ENCODE peak calls at places on chromosomes 16 and 17, in four cellular contexts. One of them, this sample, is unnamed.

GRCh38 chr17:70254735-70255460 is 85.6 kb downstream of the KCNJ2 start:
- DNase-seq in lung: no peak
- DNase-seq in CD4-positive, alpha-beta T cell: no peak
- DNase-seq in PC-9: no peak
- DNase-seq in this sample: no peak

GRCh38 chr16:67936876-67937605 is 391 bp upstream of the PSMB10 start:
- DNase-seq in lung: peak
- DNase-seq in CD4-positive, alpha-beta T cell: peak
- DNase-seq in PC-9: peak
- DNase-seq in this sample: peak

GRCh38 chr17:48544356-48545021 is 420 bp downstream of the HOXB2 start:
- DNase-seq in lung: peak
- DNase-seq in CD4-positive, alpha-beta T cell: peak
- DNase-seq in PC-9: no peak
- DNase-seq in this sample: no peak

GRCh38 chr16:67268136-67268579 is 11.2 kb upstream of the PLEKHG4 start:
- DNase-seq in lung: peak
- DNase-seq in CD4-positive, alpha-beta T cell: no peak
- DNase-seq in PC-9: peak
- DNase-seq in this sample: no peak

GRCh38 chr17:49471089-49471683 is 23.9 kb upstream of the NGFR start:
- DNase-seq in lung: no peak
- DNase-seq in CD4-positive, alpha-beta T cell: no peak
- DNase-seq in PC-9: no peak
- DNase-seq in this sample: no peak

GRCh38 chr16:25823891-25824290 is 132.1 kb downstream of the HS3ST4 start:
- DNase-seq in lung: no peak
- DNase-seq in CD4-positive, alpha-beta T cell: no peak
- DNase-seq in PC-9: no peak
- DNase-seq in this sample: no peak

GRCh38 chr17:73901661-73902415 is 257.6 kb upstream of the SDK2 start:
- DNase-seq in lung: peak
- DNase-seq in CD4-positive, alpha-beta T cell: no peak
- DNase-seq in PC-9: no peak
- DNase-seq in this sample: peak

GRCh38 chr16:88103581-88104188 is 152.5 kb downstream of the BANP start:
- DNase-seq in lung: no peak
- DNase-seq in CD4-positive, alpha-beta T cell: no peak
- DNase-seq in PC-9: no peak
- DNase-seq in this sample: peak

GRCh38 chr17:43979011-43979410 is 25.3 kb upstream of the PYY start:
- DNase-seq in lung: no peak
- DNase-seq in CD4-positive, alpha-beta T cell: no peak
- DNase-seq in PC-9: no peak
- DNase-seq in this sample: no peak

GRCh38 chr16:30874244-30874820 is 19.5 kb downstream of the BCL7C start:
- DNase-seq in lung: no peak
- DNase-seq in CD4-positive, alpha-beta T cell: no peak
- DNase-seq in PC-9: no peak
- DNase-seq in this sample: no peak

GRCh38 chr16:11708421-11708820 is 34.2 kb downstream of the TXNDC11 start:
- DNase-seq in lung: no peak
- DNase-seq in CD4-positive, alpha-beta T cell: no peak
- DNase-seq in PC-9: no peak
- DNase-seq in this sample: no peak

GRCh38 chr17:75877752-75878173 is 618 bp downstream of the TRIM47 start:
- DNase-seq in lung: peak
- DNase-seq in CD4-positive, alpha-beta T cell: peak
- DNase-seq in PC-9: peak
- DNase-seq in this sample: no peak

GRCh38 chr17:14015286-14015685 is 54.0 kb upstream of the COX10 start:
- DNase-seq in lung: no peak
- DNase-seq in CD4-positive, alpha-beta T cell: no peak
- DNase-seq in PC-9: no peak
- DNase-seq in this sample: no peak

GRCh38 chr17:48575066-48575582 is 3.0 kb downstream of the HOXB4 start:
- DNase-seq in lung: no peak
- DNase-seq in CD4-positive, alpha-beta T cell: no peak
- DNase-seq in PC-9: no peak
- DNase-seq in this sample: no peak

GRCh38 chr17:52170963-52171572 is 12.6 kb upstream of the CA10 start:
- DNase-seq in lung: no peak
- DNase-seq in CD4-positive, alpha-beta T cell: no peak
- DNase-seq in PC-9: no peak
- DNase-seq in this sample: no peak

DNA sequence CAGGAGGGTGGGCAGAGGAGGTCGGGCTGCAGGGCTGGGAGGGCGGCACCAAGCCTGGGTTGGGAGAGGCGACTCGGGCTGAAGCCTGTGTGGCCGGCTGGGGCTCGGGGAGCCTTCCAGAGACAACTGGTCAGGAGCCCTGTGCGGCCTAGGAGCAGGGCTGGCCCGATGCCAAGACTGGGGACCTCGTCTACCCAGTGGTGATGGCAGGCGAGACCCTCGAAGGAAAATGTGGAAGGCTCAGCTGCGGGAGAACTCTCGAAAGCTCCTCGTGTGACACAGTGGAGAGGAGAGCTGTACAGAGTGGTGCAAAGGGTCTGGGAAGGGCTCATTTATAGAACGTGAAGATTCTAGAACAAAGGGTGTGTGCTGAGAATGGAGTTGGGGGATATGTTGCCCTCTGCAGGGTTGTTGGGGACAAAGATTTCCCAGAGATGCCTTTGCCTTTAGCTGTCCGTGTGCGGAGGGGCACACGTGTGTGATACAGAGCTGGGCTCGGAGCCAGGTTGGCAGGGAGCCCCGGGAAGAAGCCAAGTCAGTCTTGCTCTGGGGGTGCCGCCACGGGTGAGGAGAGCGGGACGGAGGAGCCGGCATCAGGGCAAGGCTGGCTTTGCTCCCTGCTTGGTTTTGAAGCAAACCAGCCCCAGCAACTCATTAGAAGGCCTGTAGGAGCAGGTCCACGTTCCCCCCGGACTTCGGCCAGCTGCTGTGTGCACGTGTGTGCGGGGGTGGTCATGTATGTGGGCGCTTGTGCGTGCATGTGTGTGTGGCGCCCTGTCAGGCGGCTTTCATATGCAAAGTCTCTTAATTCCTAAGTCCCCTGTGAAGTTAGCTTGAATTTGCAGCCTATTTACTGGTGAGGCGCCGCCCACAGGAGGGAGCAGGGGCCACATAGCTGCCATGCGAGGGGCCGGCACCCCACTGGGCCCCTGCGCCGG is 132.4 kb upstream of the CHMP6 start:
- DNase-seq in lung: peak
- DNase-seq in CD4-positive, alpha-beta T cell: no peak
- DNase-seq in PC-9: no peak
- DNase-seq in this sample: no peak
- TF ChIP-seq CTCF in lung: no peak
- TF ChIP-seq CTCF in CD4-positive, alpha-beta T cell: no peak
- TF ChIP-seq CTCF in PC-9: no peak
- TF ChIP-seq CTCF in this sample: no peak

DNA sequence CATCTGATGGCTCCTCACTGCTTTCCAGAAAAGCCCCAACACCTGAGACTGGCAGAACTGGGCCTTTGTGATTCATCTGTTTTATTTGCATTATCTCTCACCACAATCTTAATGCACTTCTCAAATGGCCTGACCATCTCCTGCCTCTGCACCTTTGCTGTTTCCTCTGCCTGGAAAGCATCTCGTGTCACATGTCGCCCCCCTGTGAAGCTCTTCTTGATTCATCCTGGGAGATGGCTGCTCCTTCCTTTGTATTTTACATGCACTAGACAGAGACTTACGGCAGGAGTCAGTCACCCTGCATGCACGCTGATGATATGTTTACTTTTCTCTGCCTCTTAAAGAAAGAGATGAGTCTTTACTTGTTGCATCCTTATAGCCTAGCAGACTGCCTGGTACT is 30.0 kb downstream of the HNF1B start:
- DNase-seq in lung: no peak
- DNase-seq in CD4-positive, alpha-beta T cell: no peak
- DNase-seq in PC-9: no peak
- DNase-seq in this sample: no peak
- TF ChIP-seq CTCF in lung: no peak
- TF ChIP-seq CTCF in CD4-positive, alpha-beta T cell: no peak
- TF ChIP-seq CTCF in PC-9: no peak
- TF ChIP-seq CTCF in this sample: no peak

DNA sequence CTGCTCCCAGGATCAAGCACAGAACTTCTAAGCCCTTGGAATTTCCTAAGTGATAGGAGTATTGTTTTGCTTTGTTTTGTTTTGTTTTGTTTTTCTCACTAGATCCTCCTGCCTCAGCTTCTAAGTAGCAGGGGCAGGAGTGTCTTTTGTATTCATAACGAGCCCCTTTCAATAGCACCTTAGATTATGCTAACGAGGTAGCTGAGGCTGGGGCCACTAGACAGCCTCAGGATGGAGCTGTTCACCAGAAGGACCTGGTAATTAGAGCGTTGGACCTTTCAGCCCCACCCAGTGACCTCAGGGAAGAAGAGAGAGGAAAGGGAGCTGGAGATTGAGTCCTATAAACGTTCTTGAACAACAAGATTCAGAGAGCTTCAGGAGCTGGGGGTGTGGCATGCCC is 43.6 kb downstream of the IKZF3 start:
- DNase-seq in lung: no peak
- DNase-seq in CD4-positive, alpha-beta T cell: no peak
- DNase-seq in PC-9: no peak
- DNase-seq in this sample: no peak
- TF ChIP-seq CTCF in lung: no peak
- TF ChIP-seq CTCF in CD4-positive, alpha-beta T cell: no peak
- TF ChIP-seq CTCF in PC-9: no peak
- TF ChIP-seq CTCF in this sample: no peak

DNA sequence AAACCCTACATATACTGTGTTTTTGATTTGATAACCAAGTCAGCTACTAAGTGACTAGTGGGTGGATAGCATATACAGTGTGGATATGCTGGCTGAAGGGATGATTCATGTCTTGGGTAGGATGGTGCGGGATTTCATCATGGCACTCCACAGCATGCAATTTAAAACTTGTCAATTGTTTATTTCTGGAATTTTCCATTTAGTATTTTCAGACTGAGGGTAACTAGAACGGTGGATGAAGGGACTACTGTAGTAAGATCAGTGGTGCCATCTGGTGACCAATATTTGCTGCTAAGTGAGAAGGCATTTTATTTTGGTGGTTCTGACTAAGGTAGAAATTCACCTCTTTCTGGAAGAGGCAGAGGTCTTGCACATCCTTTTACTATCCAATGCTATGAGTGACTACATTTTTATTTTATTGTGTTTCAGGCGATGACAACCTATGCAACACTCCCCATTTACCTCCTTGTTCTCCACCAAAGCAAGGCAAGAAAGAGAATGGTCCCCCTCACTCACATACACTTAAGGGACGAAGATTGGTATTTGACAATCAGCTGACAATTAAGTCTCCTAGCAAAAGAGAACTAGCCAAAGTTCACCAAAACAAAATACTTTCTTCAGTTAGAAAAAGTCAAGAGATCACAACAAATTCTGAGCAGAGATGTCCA is 3.1 kb downstream of the CDC6 start:
- DNase-seq in lung: peak
- DNase-seq in CD4-positive, alpha-beta T cell: no peak
- DNase-seq in PC-9: peak
- DNase-seq in this sample: no peak
- TF ChIP-seq CTCF in lung: peak
- TF ChIP-seq CTCF in CD4-positive, alpha-beta T cell: peak
- TF ChIP-seq CTCF in PC-9: peak
- TF ChIP-seq CTCF in this sample: peak

GRCh38 chr17:50949128-50950001 is 83.2 kb upstream of the TOB1 start:
- DNase-seq in lung: no peak
- DNase-seq in CD4-positive, alpha-beta T cell: no peak
- DNase-seq in PC-9: peak
- DNase-seq in this sample: no peak

GRCh38 chr17:50950002-50950877 is 84.1 kb upstream of the TOB1 start:
- DNase-seq in lung: peak
- DNase-seq in CD4-positive, alpha-beta T cell: peak
- DNase-seq in PC-9: peak
- DNase-seq in this sample: peak

GRCh38 chr17:50947844-50948514 is 81.8 kb upstream of the TOB1 start:
- DNase-seq in lung: peak
- DNase-seq in CD4-positive, alpha-beta T cell: no peak
- DNase-seq in PC-9: peak
- DNase-seq in this sample: no peak

GRCh38 chr17:50946891-50947843 is 81.0 kb upstream of the TOB1 start:
- DNase-seq in lung: no peak
- DNase-seq in CD4-positive, alpha-beta T cell: no peak
- DNase-seq in PC-9: peak
- DNase-seq in this sample: no peak

DNA sequence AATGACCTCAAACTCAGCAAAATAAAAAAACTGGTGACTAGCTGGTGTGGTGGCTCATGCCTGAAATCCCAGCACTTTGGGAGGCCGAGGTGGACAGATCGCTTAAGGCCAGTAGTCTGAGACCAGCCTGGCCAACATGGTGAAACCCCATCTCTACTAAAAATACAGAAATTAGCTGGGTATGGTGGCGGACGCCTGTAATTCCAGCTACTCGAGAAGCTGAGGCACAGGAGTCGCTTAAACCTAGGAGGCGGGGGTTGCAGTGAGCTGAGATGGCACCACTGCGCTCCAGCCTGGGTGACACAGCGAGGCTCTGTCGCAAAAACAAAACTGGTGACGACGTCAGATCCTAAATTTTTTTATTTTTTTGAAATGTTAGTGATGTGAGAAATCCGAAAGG is 82.6 kb upstream of the TOB1 start:
- DNase-seq in lung: no peak
- DNase-seq in CD4-positive, alpha-beta T cell: no peak
- DNase-seq in PC-9: peak
- DNase-seq in this sample: no peak
- TF ChIP-seq CTCF in lung: no peak
- TF ChIP-seq CTCF in CD4-positive, alpha-beta T cell: no peak
- TF ChIP-seq CTCF in PC-9: no peak
- TF ChIP-seq CTCF in this sample: no peak

This sample was measured in CD14-positive monocyte.